ENCODE peak calls at places on chromosomes 7 and 10, in four cellular contexts. L is OCI-LY7, C is PC-9, D is GM23248. Z is an unnamed sample. For H3K9me3, the result is how much of the 10 kb centered on the place peaks cover.

GRCh38 chr7:140625908-140626868 is 14.4 kb downstream of the DENND2A start:
- DNase-seq in L (no peak), C (peak), D (peak), Z (no peak)

GRCh38 chr10:48768451-48768766 is 83.7 kb downstream of the WDFY4 start:
- DNase-seq in L (no peak), C (no peak), D (no peak), Z (no peak)

GRCh38 chr7:84492565-84493034 is 298.0 kb upstream of the SEMA3A start:
- DNase-seq in L (no peak), C (no peak), D (peak), Z (no peak)

GRCh38 chr7:138898255-138898654 is 82.9 kb downstream of the KIAA1549 start:
- DNase-seq in L (no peak), C (no peak), D (peak), Z (no peak)

GRCh38 chr10:18424200-18424599 is 227.2 kb downstream of the NSUN6 start:
- DNase-seq in L (no peak), C (no peak), D (no peak), Z (no peak)

GRCh38 chr7:17991866-17992648 is 35.6 kb downstream of the PRPS1L1 start:
- DNase-seq in L (peak), C (no peak), D (peak), Z (no peak)

GRCh38 chr7:96061844-96062243 is 260.1 kb downstream of the SLC25A13 start:
- DNase-seq in L (no peak), C (no peak), D (peak), Z (no peak)

GRCh38 chr10:76306859-76307258 is 875.4 kb downstream of the LRMDA start:
- DNase-seq in L (no peak), C (no peak), D (peak), Z (no peak)

GRCh38 chr10:49273626-49274025 is 25.3 kb upstream of the C10orf71 start:
- DNase-seq in L (no peak), C (no peak), D (no peak), Z (no peak)

GRCh38 chr7:32914186-32914585 is 22.6 kb upstream of the KBTBD2 start:
- DNase-seq in L (no peak), C (no peak), D (no peak), Z (no peak)

GRCh38 chr10:4266387-4267083 is 481.5 kb upstream of the KLF6 start:
- DNase-seq in L (no peak), C (no peak), D (peak), Z (no peak)

GRCh38 chr7:34165927-34166550 is 260.7 kb downstream of the BMPER start:
- DNase-seq in L (peak), C (no peak), D (peak), Z (no peak)

GRCh38 chr10:35012781-35013180 is 77.4 kb downstream of the CUL2 start:
- DNase-seq in L (no peak), C (no peak), D (no peak), Z (no peak)

GRCh38 chr7:149670288-149670687 is 103.1 kb downstream of the ZNF467 start:
- DNase-seq in L (no peak), C (no peak), D (peak), Z (no peak)

GRCh38 chr10:98486421-98486820 is 39.7 kb upstream of the HPS1 start:
- DNase-seq in L (no peak), C (no peak), D (peak), Z (no peak)

GRCh38 chr10:369441-370221 is 234.4 kb downstream of the ZMYND11 start:
- DNase-seq in L (no peak), C (no peak), D (peak), Z (no peak)

GRCh38 chr7:116779921-116780320 is 82.5 kb upstream of the CAPZA2 start:
- DNase-seq in L (no peak), C (peak), D (no peak), Z (no peak)

GRCh38 chr7:744854-745430 is 17.9 kb upstream of the PRKAR1B start:
- DNase-seq in L (no peak), C (no peak), D (no peak), Z (no peak)

GRCh38 chr10:120085386-120085785 is 192.9 kb downstream of the SEC23IP start:
- DNase-seq in L (no peak), C (no peak), D (no peak), Z (no peak)

GRCh38 chr7:111362660-111363059 is 199.6 kb downstream of the IMMP2L start:
- DNase-seq in L (no peak), C (no peak), D (peak), Z (no peak)

GRCh38 chr10:70557086-70557845 is 45.3 kb downstream of the PRF1 start:
- DNase-seq in L (no peak), C (no peak), D (no peak), Z (no peak)

GRCh38 chr7:139580435-139580834 is 57.0 kb downstream of the CLEC2L start:
- DNase-seq in L (no peak), C (no peak), D (no peak), Z (no peak)

GRCh38 chr7:150367187-150367510 is 1.5 kb upstream of the REPIN1 start:
- DNase-seq in L (no peak), C (no peak), D (no peak), Z (no peak)

GRCh38 chr10:130282492-130283233 is 146.5 kb downstream of the GLRX3 start:
- DNase-seq in L (no peak), C (no peak), D (no peak), Z (no peak)
- H3K9me3 ChIP-seq in L (under half), C (under half), D (under half), Z (under half)

GRCh38 chr7:42170724-42171123 is 66.3 kb downstream of the GLI3 start:
- DNase-seq in L (no peak), C (no peak), D (peak), Z (no peak)
- H3K9me3 ChIP-seq in L (under half), C (under half), D (under half), Z (under half)

GRCh38 chr7:40810274-40810673 is 675.5 kb downstream of the SUGCT start:
- DNase-seq in L (peak), C (no peak), D (peak), Z (no peak)
- H3K9me3 ChIP-seq in L (under half), C (under half), D (under half), Z (under half)

DNA sequence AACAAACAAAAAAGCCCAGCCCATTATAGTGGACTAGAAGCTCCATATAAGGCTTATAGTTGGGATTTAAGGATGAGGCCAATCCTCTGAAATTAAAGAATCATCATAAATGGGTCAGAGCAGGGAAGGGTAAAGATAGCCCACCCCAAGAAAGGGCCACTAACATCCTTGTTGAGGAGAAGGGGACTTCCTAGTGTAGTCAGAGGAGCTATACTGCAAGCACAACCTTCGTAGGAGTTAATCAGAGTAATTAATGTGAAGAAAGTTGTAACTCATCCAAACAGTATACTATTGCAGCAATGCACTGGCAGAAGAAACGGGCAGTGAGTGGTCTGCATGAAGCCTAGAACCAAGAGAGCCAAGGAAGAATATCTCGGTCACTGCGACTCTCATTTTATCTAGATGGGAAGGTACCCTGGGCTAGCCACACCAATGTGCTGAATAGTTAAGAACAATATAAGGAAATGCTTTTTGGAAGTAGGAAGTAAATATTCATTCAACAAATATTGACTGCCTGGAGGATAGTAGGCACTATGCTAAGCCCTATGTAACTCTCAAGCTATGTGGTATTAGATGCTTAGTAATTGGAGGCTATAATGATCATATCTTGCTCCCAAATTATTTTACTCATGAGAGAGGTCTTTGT is 13.3 kb downstream of the OTUD1 start:
- DNase-seq in L (no peak), C (no peak), D (no peak), Z (no peak)
- H3K9me3 ChIP-seq in L (under half), C (under half), D (under half), Z (under half)

GRCh38 chr7:57651006-57651405 is 201.0 kb downstream of the ZNF716 start:
- DNase-seq in L (no peak), C (no peak), D (no peak), Z (no peak)

GRCh38 chr7:57653262-57653830 is 203.4 kb downstream of the ZNF716 start:
- DNase-seq in L (no peak), C (no peak), D (no peak), Z (no peak)
- H3K9me3 ChIP-seq in L (under half), C (under half), D (under half), Z (under half)

GRCh38 chr7:36941359-36941758 is 217.1 kb upstream of the AOAH start:
- DNase-seq in L (no peak), C (no peak), D (no peak), Z (no peak)

GRCh38 chr7:36942558-36943354 is 218.5 kb upstream of the AOAH start:
- DNase-seq in L (no peak), C (no peak), D (no peak), Z (no peak)

GRCh38 chr7:36939816-36940215 is 215.5 kb upstream of the AOAH start:
- DNase-seq in L (no peak), C (no peak), D (no peak), Z (no peak)

GRCh38 chr7:36943591-36944430 is 219.5 kb upstream of the AOAH start:
- DNase-seq in L (peak), C (no peak), D (no peak), Z (no peak)

DNA sequence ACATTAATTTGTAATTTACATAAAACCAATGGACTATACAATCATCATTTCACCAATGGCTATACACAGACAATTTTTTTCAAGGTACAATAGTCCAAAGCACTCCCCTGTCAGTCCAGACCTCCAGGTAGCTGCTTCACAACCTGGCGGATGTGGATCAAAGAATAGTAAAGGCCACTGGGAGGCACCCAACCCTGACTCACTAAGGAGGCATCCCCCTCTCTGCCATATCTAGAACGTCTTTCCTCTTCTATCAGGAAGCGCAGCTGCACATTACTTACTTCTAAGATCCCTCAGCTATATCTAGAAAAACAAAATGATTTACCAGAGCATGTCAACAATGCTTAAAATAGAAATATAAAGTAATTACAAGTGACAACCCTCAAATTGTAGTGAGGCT is 217.8 kb upstream of the AOAH start:
- DNase-seq in L (peak), C (no peak), D (no peak), Z (no peak)
- H3K9me3 ChIP-seq in L (under half), C (under half), D (under half), Z (under half)

Z was measured in T-helper 17 cell.